ENCODE peak calls at places on chromosome 9, in eight cellular contexts. One of them, this sample, is unnamed.

GRCh38 chr9:123724211-123724831 is 205.6 kb downstream of the DENND1A start:
- DNase-seq in activated B cell treated with CpG ODN at 0.5 μM for 24 hours: no peak
- DNase-seq in AG09309: peak
- DNase-seq in M059J: peak
- DNase-seq in activated CD8-positive, alpha-beta T cell treated with anti-CD3 and anti-CD28 coated beads, Interleukin-2, amount 10 ng/mL, durations not matched to agents 7 days and 5 days: no peak
- DNase-seq in heart left ventricle: no peak
- DNase-seq in right cardiac atrium: peak
- DNase-seq in WTC11: no peak
- DNase-seq in this sample: no peak

GRCh38 chr9:17402309-17402708 is 176.6 kb upstream of the SH3GL2 start:
- DNase-seq in activated B cell treated with CpG ODN at 0.5 μM for 24 hours: no peak
- DNase-seq in AG09309: no peak
- DNase-seq in M059J: peak
- DNase-seq in activated CD8-positive, alpha-beta T cell treated with anti-CD3 and anti-CD28 coated beads, Interleukin-2, amount 10 ng/mL, durations not matched to agents 7 days and 5 days: no peak
- DNase-seq in heart left ventricle: no peak
- DNase-seq in right cardiac atrium: no peak
- DNase-seq in WTC11: no peak
- DNase-seq in this sample: no peak

GRCh38 chr9:77927265-77927664 is 104.3 kb downstream of the GNAQ start:
- DNase-seq in activated B cell treated with CpG ODN at 0.5 μM for 24 hours: no peak
- DNase-seq in AG09309: peak
- DNase-seq in M059J: peak
- DNase-seq in activated CD8-positive, alpha-beta T cell treated with anti-CD3 and anti-CD28 coated beads, Interleukin-2, amount 10 ng/mL, durations not matched to agents 7 days and 5 days: no peak
- DNase-seq in heart left ventricle: no peak
- DNase-seq in right cardiac atrium: no peak
- DNase-seq in WTC11: no peak
- DNase-seq in this sample: no peak

GRCh38 chr9:131406567-131407436 is 12.9 kb downstream of the PRRC2B start:
- DNase-seq in activated B cell treated with CpG ODN at 0.5 μM for 24 hours: no peak
- DNase-seq in AG09309: no peak
- DNase-seq in M059J: no peak
- DNase-seq in activated CD8-positive, alpha-beta T cell treated with anti-CD3 and anti-CD28 coated beads, Interleukin-2, amount 10 ng/mL, durations not matched to agents 7 days and 5 days: peak
- DNase-seq in heart left ventricle: no peak
- DNase-seq in right cardiac atrium: no peak
- DNase-seq in WTC11: no peak
- DNase-seq in this sample: no peak

GRCh38 chr9:108382267-108382666 is 473.5 kb downstream of the ACTL7B start:
- DNase-seq in activated B cell treated with CpG ODN at 0.5 μM for 24 hours: no peak
- DNase-seq in AG09309: no peak
- DNase-seq in M059J: no peak
- DNase-seq in activated CD8-positive, alpha-beta T cell treated with anti-CD3 and anti-CD28 coated beads, Interleukin-2, amount 10 ng/mL, durations not matched to agents 7 days and 5 days: no peak
- DNase-seq in heart left ventricle: no peak
- DNase-seq in right cardiac atrium: no peak
- DNase-seq in WTC11: no peak
- DNase-seq in this sample: no peak

GRCh38 chr9:37197158-37198033 is 77.0 kb downstream of the ZCCHC7 start:
- DNase-seq in activated B cell treated with CpG ODN at 0.5 μM for 24 hours: no peak
- DNase-seq in AG09309: no peak
- DNase-seq in M059J: peak
- DNase-seq in activated CD8-positive, alpha-beta T cell treated with anti-CD3 and anti-CD28 coated beads, Interleukin-2, amount 10 ng/mL, durations not matched to agents 7 days and 5 days: no peak
- DNase-seq in heart left ventricle: no peak
- DNase-seq in right cardiac atrium: no peak
- DNase-seq in WTC11: no peak
- DNase-seq in this sample: no peak

GRCh38 chr9:34612788-34613390 is 992 bp upstream of the RPP25L start:
- DNase-seq in activated B cell treated with CpG ODN at 0.5 μM for 24 hours: peak
- DNase-seq in AG09309: peak
- DNase-seq in M059J: peak
- DNase-seq in activated CD8-positive, alpha-beta T cell treated with anti-CD3 and anti-CD28 coated beads, Interleukin-2, amount 10 ng/mL, durations not matched to agents 7 days and 5 days: peak
- DNase-seq in heart left ventricle: peak
- DNase-seq in right cardiac atrium: peak
- DNase-seq in WTC11: peak
- DNase-seq in this sample: peak

GRCh38 chr9:84851935-84852585 is 182.5 kb downstream of the NTRK2 start:
- DNase-seq in activated B cell treated with CpG ODN at 0.5 μM for 24 hours: no peak
- DNase-seq in AG09309: peak
- DNase-seq in M059J: peak
- DNase-seq in activated CD8-positive, alpha-beta T cell treated with anti-CD3 and anti-CD28 coated beads, Interleukin-2, amount 10 ng/mL, durations not matched to agents 7 days and 5 days: no peak
- DNase-seq in heart left ventricle: peak
- DNase-seq in right cardiac atrium: peak
- DNase-seq in WTC11: peak
- DNase-seq in this sample: peak

GRCh38 chr9:76374702-76375543 is 19.3 kb downstream of the RFK start:
- DNase-seq in activated B cell treated with CpG ODN at 0.5 μM for 24 hours: no peak
- DNase-seq in AG09309: no peak
- DNase-seq in M059J: peak
- DNase-seq in activated CD8-positive, alpha-beta T cell treated with anti-CD3 and anti-CD28 coated beads, Interleukin-2, amount 10 ng/mL, durations not matched to agents 7 days and 5 days: no peak
- DNase-seq in heart left ventricle: peak
- DNase-seq in right cardiac atrium: peak
- DNase-seq in WTC11: peak
- DNase-seq in this sample: peak